ENCODE peak calls at places on chromosomes 4 and X, in seven cellular contexts. U is neural progenitor cell, A is GM23338, G is PC-3, L is OCI-LY7, T is HCT116, R is hepatocyte. J is an unnamed sample.

GRCh38 chrX:93259029-93259428 is 414.3 kb downstream of the NAP1L3 start:
- DNase-seq in U (no peak), A (peak), G (no peak), L (no peak), T (no peak), R (no peak), J (no peak)

GRCh38 chrX:21847342-21847741 is 7.9 kb downstream of the MBTPS2 start:
- DNase-seq in U (no peak), A (no peak), G (no peak), L (no peak), T (no peak), R (no peak), J (no peak)

GRCh38 chr4:99202536-99202935 is 16.5 kb downstream of the ADH6 start:
- DNase-seq in U (no peak), A (no peak), G (no peak), L (no peak), T (no peak), R (no peak), J (peak)

GRCh38 chr4:2534904-2535385 is 1.5 kb upstream of the FAM193A start:
- DNase-seq in U (peak), A (no peak), G (peak), L (no peak), T (no peak), R (no peak), J (peak)

GRCh38 chrX:42188730-42189129 is 265.4 kb upstream of the CASK start:
- DNase-seq in U (no peak), A (no peak), G (no peak), L (no peak), T (no peak), R (no peak), J (no peak)

GRCh38 chr4:26687728-26688127 is 103.8 kb downstream of the TBC1D19 start:
- DNase-seq in U (no peak), A (no peak), G (peak), L (no peak), T (no peak), R (no peak), J (peak)

GRCh38 chrX:15146515-15146914 is 123.4 kb downstream of the ASB9 start:
- DNase-seq in U (peak), A (peak), G (peak), L (peak), T (no peak), R (peak), J (peak)

GRCh38 chr4:130110760-130111159 is 1014.8 kb downstream of the C4orf33 start:
- DNase-seq in U (peak), A (peak), G (no peak), L (no peak), T (no peak), R (no peak), J (no peak)

GRCh38 chr4:146333187-146333894 is 119.0 kb downstream of the REELD1 start:
- DNase-seq in U (no peak), A (no peak), G (peak), L (peak), T (no peak), R (peak), J (peak)

GRCh38 chr4:64940698-64941097 is 531.4 kb upstream of the TECRL start:
- DNase-seq in U (no peak), A (no peak), G (peak), L (no peak), T (no peak), R (no peak), J (peak)

GRCh38 chr4:89836031-89836777 is 757 bp downstream of the SNCA start:
- DNase-seq in U (peak), A (peak), G (no peak), L (no peak), T (no peak), R (peak), J (peak)

DNA sequence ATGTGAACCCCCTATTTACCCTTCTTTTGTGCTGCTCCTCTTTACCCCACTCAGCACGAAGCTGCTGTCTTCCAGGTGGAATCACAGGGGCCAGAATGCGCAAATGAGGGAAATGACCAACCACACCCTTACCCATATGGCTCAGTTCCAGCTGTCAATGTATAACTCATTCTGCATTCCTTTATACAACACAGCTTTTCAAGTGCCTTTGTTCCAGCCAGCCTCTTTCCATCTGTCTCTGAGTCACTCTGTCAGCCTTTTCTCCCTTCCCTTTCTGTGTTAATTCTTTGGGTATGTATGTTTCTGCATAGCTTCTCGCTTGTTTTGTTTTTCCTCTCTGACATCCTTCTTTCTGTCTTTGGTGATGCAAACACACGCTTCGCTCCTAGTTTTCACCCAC is 54.6 kb downstream of the RS1 start:
- DNase-seq in U (peak), A (no peak), G (peak), L (no peak), T (peak), R (peak), J (peak)
- TF ChIP-seq EZH2phosphoT487 in U (no peak), A (no peak), G (no peak), L (no peak), T (no peak), R (no peak), J (no peak)

GRCh38 chr4:46219872-46220271 is 96.0 kb upstream of the GABRG1 start:
- DNase-seq in U (no peak), A (no peak), G (no peak), L (no peak), T (no peak), R (no peak), J (no peak)
- H3K4me2 ChIP-seq in U (no peak), A (no peak), G (no peak), L (no peak), T (no peak), R (no peak), J (no peak)

DNA sequence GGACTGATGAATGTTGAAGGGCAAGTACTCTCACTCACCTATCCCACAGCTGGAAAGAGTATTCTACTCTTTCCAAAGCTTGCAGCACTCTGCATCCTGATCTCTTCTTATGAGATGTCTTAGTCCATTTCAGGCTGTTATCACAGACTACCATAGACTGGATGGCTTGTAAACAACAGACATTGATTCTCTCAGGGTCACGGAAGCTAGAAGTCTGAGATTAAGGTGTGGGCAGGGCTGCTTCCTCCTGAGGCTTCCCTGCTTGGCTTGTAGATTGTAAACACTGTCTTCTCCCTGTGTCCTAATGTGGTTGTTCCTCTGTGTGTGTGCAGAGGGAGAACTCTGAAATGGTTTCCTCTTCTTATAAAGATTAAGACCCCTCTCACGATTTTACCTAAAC is 131.2 kb downstream of the MXRA5 start:
- DNase-seq in U (no peak), A (no peak), G (no peak), L (no peak), T (no peak), R (no peak), J (no peak)
- TF ChIP-seq EZH2phosphoT487 in U (no peak), A (no peak), G (no peak), L (no peak), T (no peak), R (no peak), J (no peak)

GRCh38 chr4:144189121-144189520 is 48.6 kb upstream of the GYPA start:
- DNase-seq in U (no peak), A (no peak), G (no peak), L (no peak), T (no peak), R (no peak), J (no peak)

GRCh38 chr4:144185086-144185485 is 44.6 kb upstream of the GYPA start:
- DNase-seq in U (no peak), A (no peak), G (no peak), L (no peak), T (no peak), R (no peak), J (no peak)

GRCh38 chr4:144190009-144190408 is 49.5 kb upstream of the GYPA start:
- DNase-seq in U (no peak), A (peak), G (no peak), L (no peak), T (no peak), R (no peak), J (no peak)
- H3K4me2 ChIP-seq in U (no peak), A (peak), G (no peak), L (no peak), T (no peak), R (no peak), J (no peak)